ENCODE peak calls at places on chromosomes 2 and 18, in eight cellular contexts. One of them, this sample, is unnamed.

GRCh38 chr2:9474361-9475117 is at the start of gene IAH1:
- DNase-seq in left colon: peak
- DNase-seq in hepatocyte: peak
- DNase-seq in pancreas: peak
- DNase-seq in activated T-cell treated with anti-CD3 and anti-CD28 coated beads for 4 hours: peak
- DNase-seq in PC-9: peak
- DNase-seq in NCI-H2029: no peak
- DNase-seq in neural crest cell: peak
- DNase-seq in this sample: no peak

GRCh38 chr2:24159708-24160107 is 15.1 kb upstream of the FAM228A start:
- DNase-seq in hepatocyte: no peak
- DNase-seq in left colon: no peak
- DNase-seq in NCI-H2029: no peak
- DNase-seq in PC-9: no peak
- DNase-seq in pancreas: no peak
- DNase-seq in neural crest cell: no peak
- DNase-seq in activated T-cell treated with anti-CD3 and anti-CD28 coated beads for 4 hours: no peak
- DNase-seq in this sample: no peak

GRCh38 chr2:187520121-187520624 is 34.1 kb downstream of the TFPI start:
- DNase-seq in PC-9: no peak
- DNase-seq in hepatocyte: no peak
- DNase-seq in neural crest cell: no peak
- DNase-seq in activated T-cell treated with anti-CD3 and anti-CD28 coated beads for 4 hours: no peak
- DNase-seq in pancreas: no peak
- DNase-seq in NCI-H2029: no peak
- DNase-seq in left colon: no peak
- DNase-seq in this sample: no peak

GRCh38 chr18:9696112-9696511 is 12.0 kb upstream of the RAB31 start:
- DNase-seq in pancreas: no peak
- DNase-seq in neural crest cell: no peak
- DNase-seq in PC-9: no peak
- DNase-seq in left colon: no peak
- DNase-seq in hepatocyte: no peak
- DNase-seq in NCI-H2029: no peak
- DNase-seq in activated T-cell treated with anti-CD3 and anti-CD28 coated beads for 4 hours: no peak
- DNase-seq in this sample: peak

GRCh38 chr2:220887271-220887870 is 684.7 kb downstream of the EPHA4 start:
- DNase-seq in neural crest cell: no peak
- DNase-seq in PC-9: no peak
- DNase-seq in left colon: no peak
- DNase-seq in activated T-cell treated with anti-CD3 and anti-CD28 coated beads for 4 hours: no peak
- DNase-seq in pancreas: no peak
- DNase-seq in hepatocyte: no peak
- DNase-seq in NCI-H2029: no peak
- DNase-seq in this sample: no peak

GRCh38 chr2:208072250-208072892 is 47.0 kb upstream of the PLEKHM3 start:
- DNase-seq in neural crest cell: peak
- DNase-seq in hepatocyte: peak
- DNase-seq in PC-9: peak
- DNase-seq in pancreas: peak
- DNase-seq in left colon: peak
- DNase-seq in activated T-cell treated with anti-CD3 and anti-CD28 coated beads for 4 hours: peak
- DNase-seq in NCI-H2029: peak
- DNase-seq in this sample: peak

GRCh38 chr2:109331864-109332848 is 203.2 kb downstream of the SH3RF3 start:
- DNase-seq in left colon: peak
- DNase-seq in neural crest cell: no peak
- DNase-seq in PC-9: peak
- DNase-seq in activated T-cell treated with anti-CD3 and anti-CD28 coated beads for 4 hours: no peak
- DNase-seq in hepatocyte: peak
- DNase-seq in NCI-H2029: no peak
- DNase-seq in pancreas: no peak
- DNase-seq in this sample: peak

GRCh38 chr2:28339516-28340175 is 53.0 kb upstream of the FOSL2 start:
- DNase-seq in left colon: no peak
- DNase-seq in activated T-cell treated with anti-CD3 and anti-CD28 coated beads for 4 hours: no peak
- DNase-seq in pancreas: no peak
- DNase-seq in PC-9: no peak
- DNase-seq in NCI-H2029: no peak
- DNase-seq in hepatocyte: no peak
- DNase-seq in neural crest cell: no peak
- DNase-seq in this sample: no peak

GRCh38 chr2:79013629-79014028 is 11.9 kb upstream of the REG3G start:
- DNase-seq in neural crest cell: no peak
- DNase-seq in PC-9: no peak
- DNase-seq in activated T-cell treated with anti-CD3 and anti-CD28 coated beads for 4 hours: no peak
- DNase-seq in left colon: no peak
- DNase-seq in hepatocyte: no peak
- DNase-seq in NCI-H2029: no peak
- DNase-seq in pancreas: no peak
- DNase-seq in this sample: no peak

GRCh38 chr2:217934321-217935131 is 68.3 kb downstream of the TNS1 start:
- DNase-seq in left colon: peak
- DNase-seq in activated T-cell treated with anti-CD3 and anti-CD28 coated beads for 4 hours: no peak
- DNase-seq in pancreas: peak
- DNase-seq in neural crest cell: no peak
- DNase-seq in hepatocyte: no peak
- DNase-seq in PC-9: no peak
- DNase-seq in NCI-H2029: no peak
- DNase-seq in this sample: peak

GRCh38 chr2:232525796-232526195 is at the start of gene CHRND:
- DNase-seq in activated T-cell treated with anti-CD3 and anti-CD28 coated beads for 4 hours: no peak
- DNase-seq in NCI-H2029: no peak
- DNase-seq in hepatocyte: peak
- DNase-seq in pancreas: peak
- DNase-seq in neural crest cell: no peak
- DNase-seq in left colon: no peak
- DNase-seq in PC-9: no peak
- DNase-seq in this sample: no peak

GRCh38 chr2:44056947-44057346 is 61.2 kb upstream of the LRPPRC start:
- DNase-seq in PC-9: no peak
- DNase-seq in pancreas: no peak
- DNase-seq in neural crest cell: no peak
- DNase-seq in hepatocyte: no peak
- DNase-seq in activated T-cell treated with anti-CD3 and anti-CD28 coated beads for 4 hours: no peak
- DNase-seq in NCI-H2029: no peak
- DNase-seq in left colon: no peak
- DNase-seq in this sample: no peak

GRCh38 chr2:23567382-23567781 is 182.4 kb downstream of the KLHL29 start:
- DNase-seq in hepatocyte: no peak
- DNase-seq in neural crest cell: no peak
- DNase-seq in NCI-H2029: no peak
- DNase-seq in activated T-cell treated with anti-CD3 and anti-CD28 coated beads for 4 hours: no peak
- DNase-seq in pancreas: no peak
- DNase-seq in PC-9: no peak
- DNase-seq in left colon: no peak
- DNase-seq in this sample: no peak

GRCh38 chr2:69742170-69742952 is 427 bp downstream of the ANXA4 start:
- DNase-seq in hepatocyte: no peak
- DNase-seq in activated T-cell treated with anti-CD3 and anti-CD28 coated beads for 4 hours: no peak
- DNase-seq in neural crest cell: no peak
- DNase-seq in pancreas: peak
- DNase-seq in NCI-H2029: no peak
- DNase-seq in left colon: no peak
- DNase-seq in PC-9: peak
- DNase-seq in this sample: no peak

GRCh38 chr18:11149441-11150270 is at the start of gene PIEZO2:
- DNase-seq in PC-9: no peak
- DNase-seq in hepatocyte: peak
- DNase-seq in NCI-H2029: no peak
- DNase-seq in pancreas: peak
- DNase-seq in left colon: no peak
- DNase-seq in neural crest cell: peak
- DNase-seq in activated T-cell treated with anti-CD3 and anti-CD28 coated beads for 4 hours: no peak
- DNase-seq in this sample: no peak

GRCh38 chr2:56127773-56128170 is 56.0 kb upstream of the CCDC85A start:
- DNase-seq in PC-9: no peak
- DNase-seq in pancreas: no peak
- DNase-seq in activated T-cell treated with anti-CD3 and anti-CD28 coated beads for 4 hours: no peak
- DNase-seq in hepatocyte: no peak
- DNase-seq in NCI-H2029: no peak
- DNase-seq in left colon: no peak
- DNase-seq in neural crest cell: no peak
- DNase-seq in this sample: no peak

GRCh38 chr18:33495278-33495677 is 54.8 kb upstream of the CCDC178 start:
- DNase-seq in activated T-cell treated with anti-CD3 and anti-CD28 coated beads for 4 hours: no peak
- DNase-seq in left colon: no peak
- DNase-seq in neural crest cell: peak
- DNase-seq in PC-9: no peak
- DNase-seq in NCI-H2029: peak
- DNase-seq in hepatocyte: peak
- DNase-seq in pancreas: no peak
- DNase-seq in this sample: no peak

GRCh38 chr2:17245921-17246320 is 272.3 kb downstream of the RAD51AP2 start:
- DNase-seq in PC-9: no peak
- DNase-seq in pancreas: no peak
- DNase-seq in hepatocyte: peak
- DNase-seq in activated T-cell treated with anti-CD3 and anti-CD28 coated beads for 4 hours: no peak
- DNase-seq in neural crest cell: no peak
- DNase-seq in left colon: no peak
- DNase-seq in NCI-H2029: no peak
- DNase-seq in this sample: no peak

GRCh38 chr18:13302611-13303267 is 84.2 kb downstream of the LDLRAD4 start:
- DNase-seq in left colon: no peak
- DNase-seq in hepatocyte: no peak
- DNase-seq in neural crest cell: no peak
- DNase-seq in pancreas: peak
- DNase-seq in PC-9: no peak
- DNase-seq in activated T-cell treated with anti-CD3 and anti-CD28 coated beads for 4 hours: no peak
- DNase-seq in NCI-H2029: no peak
- DNase-seq in this sample: no peak

This sample was measured in ascending aorta.